ENCODE peak calls at places on chromosome 10, in six cellular contexts. V is H7; E is hepatic stellate cell; S is activated T-cell treated with anti-CD3 and anti-CD28 coated beads for 4 hours; W is T-helper 2 cell; B is activated CD4-positive, CD25-positive, alpha-beta regulatory T cell. Q is an unnamed sample.

GRCh38 chr10:49629286-49629915 is 15.6 kb downstream of the CHAT start:
- DNase-seq in V (no peak), E (no peak), S (no peak), W (no peak), B (no peak), Q (peak)

GRCh38 chr10:68705548-68705947 is 15.5 kb upstream of the CCAR1 start:
- DNase-seq in V (no peak), E (no peak), S (no peak), W (no peak), B (no peak), Q (no peak)

GRCh38 chr10:93075369-93076221 is 1.9 kb downstream of the CYP26A1 start:
- DNase-seq in V (peak), E (no peak), S (no peak), W (peak), B (no peak), Q (no peak)

GRCh38 chr10:89307213-89307612 is 5.4 kb downstream of the IFIT2 start:
- DNase-seq in V (no peak), E (no peak), S (no peak), W (no peak), B (no peak), Q (no peak)

GRCh38 chr10:35783305-35783838 is 141.3 kb upstream of the FZD8 start:
- DNase-seq in V (no peak), E (no peak), S (no peak), W (no peak), B (no peak), Q (no peak)

GRCh38 chr10:43595739-43596298 is 10.4 kb upstream of the ZNF485 start:
- DNase-seq in V (no peak), E (no peak), S (no peak), W (peak), B (no peak), Q (no peak)

GRCh38 chr10:63388421-63389031 is 77.3 kb downstream of the JMJD1C start:
- DNase-seq in V (no peak), E (no peak), S (no peak), W (peak), B (no peak), Q (no peak)

GRCh38 chr10:124997791-124998623 is 56.1 kb downstream of the ZRANB1 start:
- DNase-seq in V (peak), E (peak), S (no peak), W (no peak), B (no peak), Q (no peak)

Q was measured in WTC11.